ENCODE peak calls at places on chromosomes 5 and 9, in five cellular contexts. N, R, D, B and E are unnamed samples.

GRCh38 chr9:36632892-36633291 is 60.2 kb downstream of the MELK start:
- DNase-seq in N (no peak), R (peak), D (no peak), B (no peak), E (peak)

GRCh38 chr5:94140300-94140699 is 398.9 kb upstream of the POU5F2 start:
- DNase-seq in N (no peak), R (no peak), D (no peak), B (no peak), E (no peak)

GRCh38 chr9:123450096-123450495 is 94.1 kb downstream of the CRB2 start:
- DNase-seq in N (no peak), R (no peak), D (no peak), B (no peak), E (no peak)

GRCh38 chr5:123512631-123513461 is 869 bp downstream of the CSNK1G3 start:
- DNase-seq in N (peak), R (peak), D (peak), B (peak), E (no peak)

GRCh38 chr9:105116047-105116868 is 128.2 kb upstream of the SLC44A1 start:
- DNase-seq in N (no peak), R (no peak), D (no peak), B (no peak), E (no peak)

GRCh38 chr5:59813761-59814562 is 79.6 kb downstream of the PDE4D start:
- DNase-seq in N (peak), R (peak), D (no peak), B (no peak), E (peak)

GRCh38 chr5:149735066-149735465 is 5.0 kb downstream of the PPARGC1B start:
- DNase-seq in N (no peak), R (peak), D (no peak), B (no peak), E (no peak)

GRCh38 chr5:71955718-71956117 is 151.6 kb upstream of the MAP1B start:
- DNase-seq in N (no peak), R (peak), D (no peak), B (no peak), E (no peak)

GRCh38 chr9:77912895-77913693 is 118.5 kb downstream of the GNAQ start:
- DNase-seq in N (no peak), R (peak), D (no peak), B (no peak), E (peak)

GRCh38 chr5:142763701-142764100 is 6.5 kb upstream of the ARHGAP26 start:
- DNase-seq in N (no peak), R (no peak), D (no peak), B (no peak), E (no peak)

GRCh38 chr9:34522971-34523797 is at the start of gene ENHO:
- DNase-seq in N (peak), R (peak), D (peak), B (peak), E (peak)

GRCh38 chr9:137159105-137160053 is 10.5 kb downstream of the LRRC26 start:
- DNase-seq in N (no peak), R (no peak), D (no peak), B (no peak), E (no peak)

GRCh38 chr9:2420488-2421056 is 201.0 kb upstream of the VLDLR start:
- DNase-seq in N (peak), R (no peak), D (no peak), B (no peak), E (no peak)

GRCh38 chr9:36902063-36902735 is 131.9 kb downstream of the PAX5 start:
- DNase-seq in N (no peak), R (no peak), D (no peak), B (no peak), E (no peak)

GRCh38 chr9:96519726-96520125 is 69.8 kb downstream of the HABP4 start:
- DNase-seq in N (no peak), R (no peak), D (no peak), B (no peak), E (no peak)

GRCh38 chr5:137199201-137199600 is 299.9 kb downstream of the SPOCK1 start:
- DNase-seq in N (no peak), R (no peak), D (no peak), B (no peak), E (no peak)

GRCh38 chr5:169279125-169279524 is 21.8 kb downstream of the SLIT3 start:
- DNase-seq in N (no peak), R (no peak), D (no peak), B (no peak), E (no peak)

GRCh38 chr5:603081-603998 is 8.8 kb upstream of the CEP72 start:
- DNase-seq in N (no peak), R (no peak), D (no peak), B (no peak), E (no peak)

GRCh38 chr5:92634883-92635282 is 946.1 kb downstream of the NR2F1-AS1 start:
- DNase-seq in N (peak), R (no peak), D (no peak), B (no peak), E (no peak)